ENCODE peak calls at places on chromosomes 1 and 21, in seven cellular contexts. G is body of pancreas; H is ureter; E is stimulated activated CD4-positive, alpha-beta T cell treated with anti-CD3 and anti-CD28 coated beads, Interleukin-1b, Interleukin-23, amount 100 ng/mL, for 24 hours; N is left lobe of liver; Z is Calu3; Y is ACHN. I is an unnamed sample.

GRCh38 chr1:94716966-94717365 is 103.2 kb upstream of the SLC44A3 start:
- DNase-seq in G (no peak), H (no peak), E (no peak), N (no peak), Z (no peak), Y (no peak), I (no peak)

GRCh38 chr1:202597090-202597761 is 113.0 kb downstream of the SYT2 start:
- DNase-seq in G (no peak), H (no peak), E (no peak), N (no peak), Z (no peak), Y (no peak), I (no peak)

GRCh38 chr1:205144751-205145150 is 23.0 kb upstream of the RBBP5 start:
- DNase-seq in G (no peak), H (no peak), E (no peak), N (no peak), Z (no peak), Y (peak; percentile 83), I (no peak)

GRCh38 chr1:8348777-8349472 is 31.0 kb downstream of the SLC45A1 start:
- DNase-seq in G (peak; percentile 67), H (no peak), E (peak; percentile 42), N (peak; percentile 71), Z (peak; percentile 67), Y (peak; percentile 48), I (peak; percentile 67)

GRCh38 chr1:167157101-167157500 is 63.2 kb downstream of the STYXL2 start:
- DNase-seq in G (no peak), H (no peak), E (no peak), N (no peak), Z (no peak), Y (no peak), I (no peak)

GRCh38 chr21:40841524-40842196 is 5.3 kb downstream of the DSCAM start:
- DNase-seq in G (peak; percentile 75), H (peak; percentile 50), E (no peak), N (no peak), Z (no peak), Y (peak; percentile 2), I (peak; percentile 84)

GRCh38 chr1:6113745-6114144 is 66.4 kb downstream of the CHD5 start:
- DNase-seq in G (no peak), H (no peak), E (no peak), N (no peak), Z (no peak), Y (no peak), I (no peak)

GRCh38 chr1:115258302-115258866 is 79.7 kb downstream of the NGF start:
- DNase-seq in G (no peak), H (no peak), E (no peak), N (no peak), Z (no peak), Y (peak; percentile 23), I (no peak)

GRCh38 chr1:204254031-204254661 is 40.4 kb upstream of the GOLT1A start:
- DNase-seq in G (peak; percentile 67), H (peak; percentile 57), E (no peak), N (peak; percentile 96), Z (no peak), Y (no peak), I (no peak)

GRCh38 chr1:10835423-10836421 is 39.3 kb upstream of the CASZ1 start:
- DNase-seq in G (peak; percentile 73), H (no peak), E (no peak), N (no peak), Z (peak; percentile 34), Y (no peak), I (no peak)

GRCh38 chr1:2070016-2070415 is 19.8 kb downstream of the PRKCZ start:
- DNase-seq in G (no peak), H (no peak), E (no peak), N (no peak), Z (no peak), Y (no peak), I (no peak)

GRCh38 chr1:16251381-16251780 is 14.4 kb upstream of the CPLANE2 start:
- DNase-seq in G (no peak), H (no peak), E (no peak), N (no peak), Z (no peak), Y (no peak), I (no peak)

GRCh38 chr1:113073457-113073950 is 506 bp downstream of the LRIG2 start:
- DNase-seq in G (no peak), H (peak; percentile 57), E (no peak), N (no peak), Z (peak; percentile 60), Y (peak; percentile 73), I (peak; percentile 70)

GRCh38 chr1:65924471-65924870 is 131.8 kb downstream of the PDE4B start:
- DNase-seq in G (no peak), H (no peak), E (no peak), N (no peak), Z (peak; percentile 3), Y (no peak), I (no peak)

GRCh38 chr1:156705918-156706646 is 699 bp upstream of the CRABP2 start:
- DNase-seq in G (peak; percentile 51), H (peak; percentile 78), E (peak; percentile 56), N (no peak), Z (peak; percentile 72), Y (peak; percentile 66), I (peak; percentile 81)